ENCODE peak calls at places on chromosome 9, in five cellular contexts. H is CD4-positive, alpha-beta T cell; Z is thyroid gland; B is omental fat pad; A is A549. F is an unnamed sample.
A peak's percentile ranks its signal among the peaks of the same experiment; 100 is the strongest.

GRCh38 chr9:87214991-87215390 is 267.7 kb upstream of the GAS1 start:
- DNase-seq in H (no peak), Z (no peak), B (no peak), A (no peak), F (no peak)

GRCh38 chr9:7320139-7320538 is 479.4 kb downstream of the DMAC1 start:
- DNase-seq in H (no peak), Z (no peak), B (no peak), A (peak; percentile 26), F (peak; percentile 30)

GRCh38 chr9:105667867-105668266 is 5.6 kb downstream of the TAL2 start:
- DNase-seq in H (no peak), Z (no peak), B (no peak), A (no peak), F (no peak)

GRCh38 chr9:114487607-114488300 is 17.5 kb downstream of the WHRN start:
- DNase-seq in H (peak; percentile 39), Z (peak; percentile 61), B (no peak), A (peak; percentile 79), F (peak; percentile 54)

GRCh38 chr9:95935861-95936578 is 60.5 kb downstream of the ERCC6L2 start:
- DNase-seq in H (no peak), Z (no peak), B (no peak), A (no peak), F (no peak)

GRCh38 chr9:35816708-35817107 is 1.9 kb upstream of the HINT2 start:
- DNase-seq in H (no peak), Z (no peak), B (no peak), A (peak; percentile 46), F (no peak)

GRCh38 chr9:93391898-93392297 is 59.6 kb upstream of the FAM120A start:
- DNase-seq in H (no peak), Z (no peak), B (no peak), A (no peak), F (no peak)

GRCh38 chr9:35232867-35233544 is 71.2 kb downstream of the UNC13B start:
- DNase-seq in H (no peak), Z (no peak), B (no peak), A (no peak), F (no peak)

GRCh38 chr9:33350310-33350709 is 52.1 kb downstream of the AQP7 start:
- DNase-seq in H (no peak), Z (no peak), B (no peak), A (peak; percentile 50), F (no peak)

GRCh38 chr9:16417749-16418148 is 452.7 kb downstream of the BNC2 start:
- DNase-seq in H (no peak), Z (no peak), B (no peak), A (no peak), F (no peak)

GRCh38 chr9:77764894-77765780 is 117.0 kb upstream of the GNA14 start:
- DNase-seq in H (no peak), Z (no peak), B (no peak), A (no peak), F (no peak)

GRCh38 chr9:18422296-18423036 is 51.5 kb upstream of the ADAMTSL1 start:
- DNase-seq in H (no peak), Z (no peak), B (no peak), A (no peak), F (no peak)

DNA sequence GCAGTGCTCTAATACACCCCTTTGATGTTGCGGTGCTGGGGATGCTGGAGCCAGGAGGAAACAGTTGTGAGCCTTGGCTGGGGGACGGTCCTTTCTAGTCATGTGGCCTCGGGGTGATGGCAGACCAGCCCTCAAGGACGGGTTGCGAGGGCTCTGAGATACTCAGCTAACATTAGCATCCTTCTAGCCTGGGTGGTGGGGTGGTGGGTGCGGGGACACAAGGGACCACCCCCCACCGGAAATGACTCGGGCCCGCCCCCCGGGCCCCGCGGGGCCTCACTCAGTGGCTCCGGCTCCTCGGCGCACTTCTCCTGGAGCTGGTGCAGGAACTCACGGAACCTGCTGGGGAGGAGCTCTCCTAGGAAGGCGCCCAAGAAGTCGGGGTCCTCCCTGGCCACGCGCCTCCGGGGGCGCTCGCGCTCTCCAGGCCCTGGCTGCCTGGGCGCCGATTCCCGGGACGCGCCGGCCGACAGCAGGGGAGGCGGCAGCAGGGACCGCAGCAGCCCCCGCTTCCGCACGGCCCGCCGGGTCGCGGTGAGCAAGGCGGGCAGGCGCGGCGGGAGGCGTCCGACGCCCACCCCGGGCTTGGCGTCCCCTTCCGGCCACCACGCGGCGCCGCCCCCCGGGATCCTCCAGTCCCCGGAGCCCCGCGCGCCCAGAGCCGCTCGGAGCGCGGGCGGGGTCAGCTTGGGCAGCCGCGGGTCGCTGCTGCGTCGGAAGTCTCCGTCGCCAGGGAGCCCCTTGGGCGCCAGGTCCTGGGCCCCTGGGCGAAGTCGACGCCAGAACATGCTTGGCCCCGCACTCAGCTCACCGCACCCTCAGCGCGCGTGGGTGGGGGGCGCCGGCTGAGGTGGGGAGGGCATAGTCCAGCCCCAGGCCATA is 873 bp downstream of the C9orf50 start:
- DNase-seq in H (no peak), Z (peak; percentile 34), B (no peak), A (peak; percentile 54), F (no peak)
- TF ChIP-seq CTCF in H (no peak), Z (no peak), B (no peak), A (peak; percentile 45), F (no peak)

GRCh38 chr9:110114888-110115259 is 93.1 kb downstream of the C9orf152 start:
- DNase-seq in H (no peak), Z (no peak), B (no peak), A (no peak), F (no peak)
- TF ChIP-seq CTCF in H (no peak), Z (no peak), B (no peak), A (no peak), F (no peak)

GRCh38 chr9:38259519-38260218 is 132.8 kb upstream of the ALDH1B1 start:
- DNase-seq in H (no peak), Z (no peak), B (no peak), A (no peak), F (no peak)

GRCh38 chr9:38257626-38258215 is 134.8 kb upstream of the ALDH1B1 start:
- DNase-seq in H (no peak), Z (no peak), B (no peak), A (no peak), F (no peak)

DNA sequence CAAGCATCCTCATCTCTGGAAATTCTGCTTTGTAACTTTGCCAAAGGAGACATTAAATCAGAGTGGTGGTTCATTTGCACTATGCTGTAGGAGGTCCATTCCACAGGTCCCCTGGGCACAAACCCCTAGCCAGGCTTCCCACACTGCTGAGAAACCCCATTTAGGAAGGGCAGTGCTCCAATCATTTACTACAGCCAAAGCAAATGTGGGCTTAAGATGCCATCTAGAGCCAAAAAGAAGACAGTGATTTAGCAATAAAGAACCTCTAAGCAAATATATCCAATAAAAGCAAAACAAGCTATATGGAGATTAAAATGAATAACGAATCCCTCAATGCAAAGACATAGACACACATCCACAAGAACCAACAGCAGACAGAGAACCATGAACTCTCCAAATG is 129.0 kb upstream of the ALDH1B1 start:
- DNase-seq in H (no peak), Z (no peak), B (no peak), A (no peak), F (no peak)
- TF ChIP-seq CTCF in H (no peak), Z (no peak), B (no peak), A (peak; percentile 56), F (peak; percentile 35)

DNA sequence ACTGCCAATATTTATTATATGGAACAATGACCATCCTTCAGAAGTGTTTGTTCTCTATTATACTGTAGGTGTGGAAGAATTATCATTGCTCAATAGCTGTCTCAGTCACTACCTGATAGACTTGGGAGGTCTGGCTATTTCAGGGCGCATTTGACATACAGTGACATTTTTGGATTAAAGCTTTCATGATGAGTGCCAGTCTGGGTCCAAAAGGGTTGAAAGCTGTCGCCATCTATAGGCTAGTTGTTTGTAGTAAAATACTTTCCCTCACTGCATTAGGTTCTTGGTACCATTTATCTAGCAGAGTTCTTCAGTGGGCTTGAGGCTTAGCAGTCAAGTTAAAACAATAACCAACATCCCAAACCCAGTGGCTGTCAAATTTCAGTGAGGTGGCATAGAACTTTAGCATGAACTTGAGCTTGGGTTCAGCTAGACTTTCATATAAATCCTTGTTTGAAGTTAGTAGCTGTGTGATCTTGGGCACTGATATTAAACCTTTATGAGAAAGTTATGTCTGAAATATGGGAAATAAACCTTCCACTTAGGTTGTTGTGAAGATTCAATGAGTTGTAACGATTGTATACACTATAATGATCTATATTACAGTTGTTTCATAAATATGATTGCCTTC is 110.5 kb upstream of the CDKN2B start:
- DNase-seq in H (no peak), Z (no peak), B (no peak), A (no peak), F (no peak)
- TF ChIP-seq CTCF in H (no peak), Z (no peak), B (no peak), A (no peak), F (no peak)

GRCh38 chr9:129932303-129933151 is 97.3 kb downstream of the USP20 start:
- DNase-seq in H (no peak), Z (no peak), B (no peak), A (no peak), F (no peak)
- TF ChIP-seq CTCF in H (no peak), Z (no peak), B (no peak), A (no peak), F (no peak)

DNA sequence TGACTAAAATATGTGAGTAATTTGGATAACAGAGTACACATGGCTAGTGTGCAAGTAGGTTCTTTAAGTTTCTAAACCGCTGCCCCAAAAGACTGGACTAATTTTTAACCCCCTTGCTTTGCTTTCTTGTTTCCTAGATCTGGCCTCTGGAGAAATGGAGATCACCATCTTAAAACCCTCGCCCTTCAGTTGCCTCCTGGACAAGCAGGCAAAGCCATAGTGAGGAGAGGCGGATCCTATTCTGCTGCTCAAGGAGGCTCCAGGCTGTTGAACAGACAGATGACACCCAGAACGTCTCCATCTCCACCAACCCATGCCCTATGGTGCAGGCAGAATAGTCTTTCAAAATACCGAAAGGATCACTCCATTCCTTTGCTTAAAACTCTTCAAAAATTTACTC is 28.6 kb upstream of the ALDH1A1 start:
- DNase-seq in H (no peak), Z (no peak), B (no peak), A (no peak), F (no peak)
- TF ChIP-seq CTCF in H (no peak), Z (no peak), B (no peak), A (no peak), F (no peak)

F was measured in Panc1.